ENCODE peak calls at places on chromosomes 3 and 15, in six cellular contexts. S is hepatocyte, J is OCI-LY7, N is HCT116, R is PC-3, M is SK-N-SH. X is an unnamed sample. For H3K9me2, the result is how much of the 10 kb centered on the place peaks cover.

GRCh38 chr15:42921049-42921731 is 612 bp upstream of the TTBK2 start:
- DNase-seq in S (peak), J (peak), N (no peak), R (no peak), M (peak), X (peak)

GRCh38 chr3:178714971-178715832 is 179.0 kb downstream of the KCNMB2 start:
- DNase-seq in S (no peak), J (no peak), N (no peak), R (no peak), M (no peak), X (no peak)

GRCh38 chr15:99341786-99342185 is 90.5 kb downstream of the LRRC28 start:
- DNase-seq in S (peak), J (no peak), N (no peak), R (peak), M (no peak), X (peak)

GRCh38 chr3:161314836-161315391 is 56.4 kb downstream of the SPTSSB start:
- DNase-seq in S (no peak), J (no peak), N (no peak), R (peak), M (no peak), X (peak)

GRCh38 chr15:85036716-85037115 is 55.1 kb downstream of the PDE8A start:
- DNase-seq in S (no peak), J (no peak), N (no peak), R (no peak), M (no peak), X (no peak)

GRCh38 chr3:183378951-183379350 is 49.5 kb downstream of the MCF2L2 start:
- DNase-seq in S (no peak), J (no peak), N (no peak), R (peak), M (no peak), X (no peak)

GRCh38 chr15:97030251-97030650 is 699.8 kb downstream of the NR2F2 start:
- DNase-seq in S (no peak), J (no peak), N (no peak), R (peak), M (no peak), X (no peak)

GRCh38 chr3:11140054-11140712 is 14.1 kb upstream of the HRH1 start:
- DNase-seq in S (peak), J (peak), N (no peak), R (peak), M (no peak), X (no peak)

GRCh38 chr3:94937980-94938379 is 875.1 kb downstream of the NSUN3 start:
- DNase-seq in S (no peak), J (no peak), N (no peak), R (no peak), M (no peak), X (no peak)

GRCh38 chr3:51942603-51943450 is 664 bp downstream of the PARP3 start:
- DNase-seq in S (peak), J (peak), N (peak), R (peak), M (peak), X (peak)

GRCh38 chr3:73813291-73813977 is 188.7 kb upstream of the PDZRN3 start:
- DNase-seq in S (peak), J (no peak), N (no peak), R (no peak), M (peak), X (peak)

GRCh38 chr3:72319202-72320095 is 528.8 kb downstream of the SHQ1 start:
- DNase-seq in S (peak), J (no peak), N (no peak), R (peak), M (no peak), X (peak)

GRCh38 chr15:80695911-80696651 is 971 bp downstream of the ABHD17C start:
- DNase-seq in S (peak), J (peak), N (no peak), R (peak), M (peak), X (peak)

GRCh38 chr15:72182673-72183072 is 14.9 kb downstream of the GRAMD2A start:
- DNase-seq in S (no peak), J (no peak), N (no peak), R (no peak), M (no peak), X (no peak)

GRCh38 chr3:106025151-106025722 is 156.4 kb upstream of the CBLB start:
- DNase-seq in S (no peak), J (no peak), N (no peak), R (peak), M (peak), X (peak)

GRCh38 chr3:45199837-45200648 is 26.0 kb downstream of the TMEM158 start:
- DNase-seq in S (peak), J (no peak), N (peak), R (peak), M (no peak), X (peak)

GRCh38 chr3:31096661-31097060 is 202.2 kb upstream of the GADL1 start:
- DNase-seq in S (no peak), J (no peak), N (no peak), R (no peak), M (no peak), X (no peak)

GRCh38 chr3:31668258-31668657 is 135.5 kb downstream of the STT3B start:
- DNase-seq in S (peak), J (no peak), N (no peak), R (peak), M (no peak), X (no peak)

GRCh38 chr3:177820683-177821316 is 623.5 kb upstream of the TBL1XR1 start:
- DNase-seq in S (no peak), J (no peak), N (no peak), R (no peak), M (no peak), X (no peak)

GRCh38 chr15:74835312-74835823 is 7.6 kb downstream of the ULK3 start:
- DNase-seq in S (peak), J (peak), N (peak), R (peak), M (peak), X (peak)

GRCh38 chr3:176351408-176351807 is 845.9 kb downstream of the TBL1XR1 start:
- DNase-seq in S (no peak), J (no peak), N (no peak), R (no peak), M (no peak), X (peak)

GRCh38 chr3:143755978-143756377 is 92.3 kb downstream of the SLC9A9 start:
- DNase-seq in S (no peak), J (no peak), N (no peak), R (no peak), M (no peak), X (no peak)

GRCh38 chr3:15602146-15602536 is 596 bp downstream of the BTD start:
- DNase-seq in S (no peak), J (no peak), N (no peak), R (no peak), M (peak), X (no peak)

GRCh38 chr15:70099966-70100494 is 2.3 kb upstream of the TLE3 start:
- DNase-seq in S (peak), J (peak), N (peak), R (peak), M (no peak), X (peak)

GRCh38 chr3:187044206-187044605 is 95.1 kb downstream of the RPL39L start:
- DNase-seq in S (no peak), J (peak), N (no peak), R (no peak), M (no peak), X (no peak)

GRCh38 chr3:70090322-70090913 is 90.9 kb downstream of the SAMMSON start:
- DNase-seq in S (peak), J (peak), N (no peak), R (peak), M (peak), X (peak)

GRCh38 chr15:62343397-62343796 is 178.3 kb upstream of the C2CD4B start:
- DNase-seq in S (no peak), J (no peak), N (no peak), R (no peak), M (no peak), X (no peak)

GRCh38 chr3:133464573-133464972 is 64.7 kb downstream of the BFSP2 start:
- DNase-seq in S (no peak), J (peak), N (no peak), R (peak), M (peak), X (peak)

GRCh38 chr3:134803051-134803505 is 8.0 kb downstream of the EPHB1 start:
- DNase-seq in S (no peak), J (no peak), N (no peak), R (no peak), M (no peak), X (no peak)

GRCh38 chr15:59111267-59111666 is 6.3 kb downstream of the CCNB2 start:
- DNase-seq in S (no peak), J (no peak), N (no peak), R (no peak), M (no peak), X (no peak)

GRCh38 chr3:72447059-72447946 is 400.9 kb downstream of the SHQ1 start:
- DNase-seq in S (peak), J (peak), N (peak), R (peak), M (peak), X (peak)

GRCh38 chr3:123421353-123422174 is 27.3 kb downstream of the ADCY5 start:
- DNase-seq in S (peak), J (no peak), N (no peak), R (peak), M (peak), X (no peak)

GRCh38 chr3:78360849-78361248 is 1321.0 kb downstream of the ROBO2 start:
- DNase-seq in S (no peak), J (no peak), N (no peak), R (no peak), M (no peak), X (no peak)
- H3K9me2 ChIP-seq in S (under half), J (under half), N (under half), R (under half), M (under half), X (under half)

GRCh38 chr3:41163399-41163798 is 35.9 kb upstream of the CTNNB1 start:
- DNase-seq in S (peak), J (no peak), N (no peak), R (no peak), M (no peak), X (no peak)
- H3K9me2 ChIP-seq in S (under half), J (under half), N (under half), R (under half), M (under half), X (under half)

GRCh38 chr3:16790432-16791379 is 94.0 kb upstream of the PLCL2 start:
- DNase-seq in S (no peak), J (no peak), N (no peak), R (no peak), M (no peak), X (no peak)

GRCh38 chr3:16793321-16793720 is 91.4 kb upstream of the PLCL2 start:
- DNase-seq in S (no peak), J (no peak), N (no peak), R (no peak), M (no peak), X (no peak)

GRCh38 chr3:16789344-16790100 is 95.2 kb upstream of the PLCL2 start:
- DNase-seq in S (no peak), J (peak), N (no peak), R (no peak), M (no peak), X (no peak)

GRCh38 chr3:16784958-16785357 is 99.8 kb upstream of the PLCL2 start:
- DNase-seq in S (no peak), J (no peak), N (no peak), R (no peak), M (no peak), X (no peak)

GRCh38 chr3:16788440-16789057 is 96.2 kb upstream of the PLCL2 start:
- DNase-seq in S (no peak), J (no peak), N (no peak), R (no peak), M (no peak), X (no peak)
- H3K9me2 ChIP-seq in S (under half), J (under half), N (under half), R (under half), M (under half), X (under half)

DNA sequence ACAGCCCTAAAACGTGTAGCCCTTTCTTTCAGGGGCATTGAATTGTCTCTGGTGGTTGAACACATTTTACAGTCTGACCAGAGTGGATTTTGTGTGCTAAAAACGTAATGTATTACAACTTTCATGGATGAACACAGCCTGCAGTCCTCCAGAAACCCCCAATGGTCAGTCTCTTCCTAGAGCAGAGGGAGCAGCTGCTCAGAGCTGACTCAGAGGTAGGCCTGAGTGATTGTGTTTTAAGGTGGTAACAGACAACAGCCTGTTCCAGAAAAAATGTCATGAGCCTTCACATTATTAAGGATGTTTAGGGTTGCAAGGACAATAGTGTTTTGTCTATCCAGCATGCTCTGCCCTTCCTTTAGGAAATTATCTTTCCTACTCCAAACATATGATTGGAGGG is 34.5 kb upstream of the CTNNB1 start:
- DNase-seq in S (no peak), J (no peak), N (no peak), R (no peak), M (no peak), X (no peak)
- H3K9me2 ChIP-seq in S (under half), J (under half), N (under half), R (under half), M (under half), X (under half)

GRCh38 chr15:65916041-65916663 is 46.9 kb downstream of the RAB11A start:
- DNase-seq in S (no peak), J (peak), N (no peak), R (no peak), M (no peak), X (no peak)
- H3K9me2 ChIP-seq in S (under half), J (under half), N (under half), R (under half), M (under half), X (under half)

GRCh38 chr3:41162541-41162940 is 36.8 kb upstream of the CTNNB1 start:
- DNase-seq in S (no peak), J (no peak), N (no peak), R (no peak), M (no peak), X (no peak)
- H3K9me2 ChIP-seq in S (under half), J (under half), N (under half), R (under half), M (under half), X (under half)

GRCh38 chr3:46861996-46862688 is 1.1 kb downstream of the MYL3 start:
- DNase-seq in S (no peak), J (no peak), N (no peak), R (no peak), M (no peak), X (no peak)
- H3K9me2 ChIP-seq in S (under half), J (under half), N (under half), R (under half), M (under half), X (under half)

X was measured in GM23248.